ENCODE peak calls at places on chromosomes 7 and 10, in nine cellular contexts. G is heart right ventricle, H is transverse colon, B is H9, C is esophagus squamous epithelium, L is body of pancreas, T is uterus, F is psoas muscle, O is PC-3. Y is an unnamed sample.

GRCh38 chr10:29486466-29486865 is 148.3 kb downstream of the SVIL start:
- DNase-seq in G (no peak), H (no peak), B (no peak), C (no peak), L (no peak), T (no peak), F (no peak), O (no peak), Y (no peak)

GRCh38 chr7:26153246-26153822 is 1.3 kb downstream of the NFE2L3 start:
- DNase-seq in G (no peak), H (peak; percentile 23), B (peak; percentile 61), C (no peak), L (no peak), T (no peak), F (no peak), O (peak; percentile 50), Y (no peak)

GRCh38 chr7:129836983-129837382 is 115.8 kb downstream of the UBE2H start:
- DNase-seq in G (no peak), H (no peak), B (no peak), C (no peak), L (no peak), T (no peak), F (no peak), O (no peak), Y (no peak)

GRCh38 chr10:58435297-58435696 is 50.1 kb downstream of the TFAM start:
- DNase-seq in G (no peak), H (peak; percentile 23), B (peak; percentile 37), C (no peak), L (no peak), T (no peak), F (peak; percentile 43), O (peak; percentile 98), Y (peak; percentile 36)

GRCh38 chr7:100127866-100128601 is 1.3 kb downstream of the MBLAC1 start:
- DNase-seq in G (no peak), H (peak; percentile 47), B (peak; percentile 51), C (no peak), L (peak; percentile 26), T (no peak), F (peak; percentile 32), O (peak; percentile 14), Y (no peak)

GRCh38 chr10:114879541-114880158 is 58.1 kb downstream of the FHIP2A start:
- DNase-seq in G (peak; percentile 23), H (peak; percentile 18), B (peak; percentile 75), C (no peak), L (peak; percentile 21), T (no peak), F (no peak), O (peak; percentile 47), Y (no peak)

GRCh38 chr7:149616898-149617297 is 119.3 kb upstream of the ZNF746 start:
- DNase-seq in G (no peak), H (no peak), B (no peak), C (no peak), L (no peak), T (no peak), F (no peak), O (no peak), Y (no peak)

GRCh38 chr7:55306331-55306730 is 58.8 kb upstream of the LANCL2 start:
- DNase-seq in G (no peak), H (no peak), B (no peak), C (no peak), L (no peak), T (no peak), F (no peak), O (peak; percentile 42), Y (no peak)

GRCh38 chr7:36486336-36486735 is 96.7 kb downstream of the ANLN start:
- DNase-seq in G (no peak), H (no peak), B (no peak), C (no peak), L (no peak), T (no peak), F (no peak), O (no peak), Y (no peak)

GRCh38 chr10:132709471-132709951 is 76.4 kb downstream of the NKX6-2 start:
- DNase-seq in G (no peak), H (no peak), B (peak; percentile 21), C (no peak), L (peak; percentile 7), T (no peak), F (no peak), O (no peak), Y (no peak)

GRCh38 chr7:151012921-151013347 is 11.4 kb downstream of the ATG9B start:
- DNase-seq in G (no peak), H (no peak), B (peak; percentile 76), C (no peak), L (peak; percentile 45), T (no peak), F (no peak), O (peak; percentile 35), Y (no peak)

GRCh38 chr10:11894381-11895107 is 71.4 kb downstream of the PROSER2 start:
- DNase-seq in G (no peak), H (no peak), B (peak; percentile 29), C (no peak), L (no peak), T (no peak), F (no peak), O (no peak), Y (no peak)

GRCh38 chr7:101243786-101244384 is 996 bp downstream of the FIS1 start:
- DNase-seq in G (peak; percentile 43), H (no peak), B (peak; percentile 78), C (no peak), L (no peak), T (no peak), F (no peak), O (no peak), Y (no peak)

GRCh38 chr7:78587443-78588044 is 789.0 kb downstream of the PHTF2 start:
- DNase-seq in G (no peak), H (no peak), B (no peak), C (no peak), L (no peak), T (no peak), F (no peak), O (peak; percentile 70), Y (no peak)

GRCh38 chr7:121515651-121516401 is 119.7 kb upstream of the FAM3C start:
- DNase-seq in G (no peak), H (no peak), B (no peak), C (no peak), L (no peak), T (peak; percentile 45), F (no peak), O (no peak), Y (no peak)

GRCh38 chr7:130139193-130139950 is 65.8 kb downstream of the TMEM209 start:
- DNase-seq in G (no peak), H (no peak), B (no peak), C (no peak), L (no peak), T (no peak), F (no peak), O (no peak), Y (peak; percentile 77)

GRCh38 chr10:110192552-110192951 is 14.9 kb upstream of the MXI1 start:
- DNase-seq in G (no peak), H (no peak), B (peak; percentile 47), C (no peak), L (no peak), T (no peak), F (no peak), O (no peak), Y (no peak)

GRCh38 chr7:134435161-134435920 is 23.6 kb downstream of the AKR1B1 start:
- DNase-seq in G (no peak), H (no peak), B (no peak), C (no peak), L (no peak), T (no peak), F (no peak), O (peak; percentile 72), Y (no peak)

GRCh38 chr7:154929006-154929726 is 73.8 kb downstream of the PAXIP1 start:
- DNase-seq in G (no peak), H (peak; percentile 39), B (no peak), C (no peak), L (no peak), T (no peak), F (no peak), O (peak; percentile 35), Y (no peak)
- H3K27ac ChIP-seq in G (peak overlapping the region; percentile 76), H (peak overlapping the region; percentile 91), B (no peak overlapping the region), C (peak overlapping the region; percentile 90), L (peak overlapping the region; percentile 85), T (peak overlapping the region; percentile 95), F (peak overlapping the region; percentile 84), O (peak overlapping the region; percentile 11), Y (peak overlapping the region; percentile 79)

GRCh38 chr7:3200504-3200903 is 100.5 kb upstream of the SDK1 start:
- DNase-seq in G (no peak), H (peak; percentile 21), B (peak; percentile 83), C (no peak), L (peak; percentile 47), T (no peak), F (no peak), O (peak; percentile 39), Y (no peak)
- TF ChIP-seq CTCF in G (no peak), H (peak; percentile 18), B (peak; percentile 90), C (peak; percentile 20), L (peak; percentile 41), T (no peak), F (no peak), O (peak; percentile 61), Y (no peak)

GRCh38 chr10:79446451-79447020 is 1.1 kb upstream of the ZCCHC24 start:
- DNase-seq in G (peak; percentile 79), H (peak; percentile 58), B (peak; percentile 67), C (no peak), L (peak; percentile 83), T (peak; percentile 76), F (peak; percentile 79), O (peak; percentile 80), Y (peak; percentile 73)

GRCh38 chr10:79449181-79450146 is 4.0 kb upstream of the ZCCHC24 start:
- DNase-seq in G (no peak), H (no peak), B (no peak), C (no peak), L (no peak), T (no peak), F (no peak), O (peak; percentile 88), Y (no peak)

GRCh38 chr10:79451046-79451699 is 5.7 kb upstream of the ZCCHC24 start:
- DNase-seq in G (no peak), H (no peak), B (no peak), C (no peak), L (no peak), T (no peak), F (no peak), O (no peak), Y (no peak)

GRCh38 chr10:79447911-79448731 is 2.7 kb upstream of the ZCCHC24 start:
- DNase-seq in G (no peak), H (no peak), B (no peak), C (no peak), L (no peak), T (no peak), F (no peak), O (no peak), Y (no peak)

GRCh38 chr10:79448732-79449049 is 3.3 kb upstream of the ZCCHC24 start:
- DNase-seq in G (no peak), H (no peak), B (no peak), C (no peak), L (no peak), T (no peak), F (no peak), O (no peak), Y (no peak)
- H3K27me3 ChIP-seq in G (no peaks in the 10 kb centered on the region), H (no peaks in the 10 kb centered on the region), B (peaks cover 9% of the 10 kb centered on the region), C (no peaks in the 10 kb centered on the region), L (no peaks in the 10 kb centered on the region), T (no peaks in the 10 kb centered on the region), F (no peaks in the 10 kb centered on the region), O (no peaks in the 10 kb centered on the region), Y (no peaks in the 10 kb centered on the region)

DNA sequence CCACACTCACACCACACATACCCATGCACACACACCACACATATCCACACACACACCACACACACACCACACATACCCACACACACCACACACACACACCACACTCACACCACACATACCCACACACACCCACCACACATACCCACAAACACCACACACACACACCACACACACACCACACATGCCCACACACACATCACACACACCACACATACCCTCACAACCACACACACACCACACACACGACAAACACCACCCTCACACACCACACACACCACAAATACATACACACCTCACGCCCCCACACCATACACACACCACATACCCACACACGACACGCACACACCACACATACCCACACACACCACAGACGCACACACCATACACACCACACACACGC is 119.7 kb downstream of the PON1 start:
- DNase-seq in G (no peak), H (no peak), B (no peak), C (no peak), L (no peak), T (no peak), F (no peak), O (no peak), Y (no peak)
- H3K27ac ChIP-seq in G (no peak overlapping the region), H (no peak overlapping the region), B (no peak overlapping the region), C (no peak overlapping the region), L (no peak overlapping the region), T (no peak overlapping the region), F (no peak overlapping the region), O (no peak overlapping the region), Y (no peak overlapping the region)

Y was measured in lung.